ENCODE peak calls at places on chromosomes 2 and 18, in nine cellular contexts. A, L, P, K, J, V, G, Z and I are unnamed samples.

GRCh38 chr2:56287508-56287907 is 103.7 kb downstream of the CCDC85A start:
- DNase-seq in A (no peak), L (peak; percentile 7), P (no peak), K (peak; percentile 8), J (no peak), V (peak; percentile 5), G (peak; percentile 15), Z (no peak), I (no peak)

GRCh38 chr2:135164431-135164830 is 112.3 kb downstream of the RAB3GAP1 start:
- DNase-seq in A (no peak), L (peak; percentile 37), P (peak; percentile 95), K (peak; percentile 74), J (no peak), V (peak; percentile 54), G (peak; percentile 96), Z (no peak), I (no peak)

GRCh38 chr2:27756544-27757498 is 14.7 kb upstream of the MRPL33 start:
- DNase-seq in A (no peak), L (peak; percentile 91), P (no peak), K (no peak), J (no peak), V (no peak), G (no peak), Z (peak; percentile 45), I (no peak)

GRCh38 chr2:42339191-42339912 is 21.7 kb downstream of the COX7A2L start:
- DNase-seq in A (no peak), L (no peak), P (peak; percentile 10), K (no peak), J (no peak), V (no peak), G (no peak), Z (peak; percentile 29), I (peak; percentile 40)

GRCh38 chr2:52976132-52976949 is 791.3 kb upstream of the CHAC2 start:
- DNase-seq in A (no peak), L (peak; percentile 38), P (peak; percentile 20), K (peak; percentile 14), J (no peak), V (peak; percentile 19), G (peak; percentile 72), Z (peak; percentile 20), I (peak; percentile 52)

GRCh38 chr2:121071058-121071504 is 213.9 kb downstream of the TFCP2L1 start:
- DNase-seq in A (peak; percentile 70), L (peak; percentile 59), P (peak; percentile 72), K (no peak), J (no peak), V (peak; percentile 55), G (peak; percentile 75), Z (peak; percentile 73), I (peak; percentile 88)

GRCh38 chr2:235951980-235952379 is 216.2 kb downstream of the GBX2 start:
- DNase-seq in A (no peak), L (no peak), P (no peak), K (peak; percentile 29), J (no peak), V (no peak), G (peak; percentile 40), Z (no peak), I (no peak)

GRCh38 chr2:178136321-178137025 is 24.2 kb downstream of the RBM45 start:
- DNase-seq in A (no peak), L (no peak), P (no peak), K (no peak), J (no peak), V (no peak), G (no peak), Z (no peak), I (no peak)

GRCh38 chr2:187054501-187055319 is 205.7 kb upstream of the ZSWIM2 start:
- DNase-seq in A (no peak), L (no peak), P (no peak), K (no peak), J (no peak), V (no peak), G (peak; percentile 6), Z (no peak), I (no peak)

GRCh38 chr2:11778923-11779757 is 32.7 kb downstream of the LPIN1 start:
- DNase-seq in A (peak; percentile 83), L (peak; percentile 62), P (peak; percentile 80), K (no peak), J (peak; percentile 75), V (peak; percentile 70), G (peak; percentile 86), Z (peak; percentile 70), I (peak; percentile 72)

GRCh38 chr2:219081701-219082331 is 21.1 kb upstream of the IHH start:
- DNase-seq in A (peak; percentile 67), L (peak; percentile 10), P (no peak), K (no peak), J (no peak), V (no peak), G (no peak), Z (peak; percentile 30), I (peak; percentile 11)

GRCh38 chr2:230865324-230865765 is 603 bp downstream of the ITM2C start:
- DNase-seq in A (peak; percentile 69), L (no peak), P (no peak), K (no peak), J (no peak), V (peak; percentile 22), G (no peak), Z (no peak), I (no peak)

GRCh38 chr2:138324068-138324771 is 177.3 kb upstream of the SPOPL start:
- DNase-seq in A (no peak), L (no peak), P (no peak), K (no peak), J (no peak), V (no peak), G (peak; percentile 11), Z (peak; percentile 14), I (no peak)

GRCh38 chr2:221399183-221399582 is 172.9 kb downstream of the EPHA4 start:
- DNase-seq in A (no peak), L (no peak), P (no peak), K (no peak), J (no peak), V (no peak), G (no peak), Z (no peak), I (no peak)

GRCh38 chr18:43276471-43276870 is 819 bp downstream of the SYT4 start:
- DNase-seq in A (no peak), L (no peak), P (no peak), K (no peak), J (no peak), V (no peak), G (no peak), Z (no peak), I (no peak)

GRCh38 chr2:238131761-238132462 is 6.6 kb upstream of the KLHL30 start:
- DNase-seq in A (no peak), L (no peak), P (no peak), K (no peak), J (no peak), V (no peak), G (no peak), Z (no peak), I (no peak)

GRCh38 chr18:79300382-79300781 is 95.3 kb upstream of the NFATC1 start:
- DNase-seq in A (no peak), L (no peak), P (no peak), K (no peak), J (no peak), V (no peak), G (no peak), Z (no peak), I (no peak)

GRCh38 chr2:159558479-159558878 is 57.9 kb downstream of the BAZ2B start:
- DNase-seq in A (no peak), L (peak; percentile 52), P (no peak), K (no peak), J (no peak), V (no peak), G (no peak), Z (no peak), I (no peak)

GRCh38 chr2:99850076-99850710 is 292.2 kb downstream of the AFF3 start:
- DNase-seq in A (no peak), L (no peak), P (no peak), K (peak; percentile 35), J (no peak), V (no peak), G (peak; percentile 76), Z (no peak), I (no peak)

GRCh38 chr2:40218679-40219078 is 233.2 kb downstream of the SLC8A1 start:
- DNase-seq in A (peak; percentile 23), L (peak; percentile 43), P (no peak), K (no peak), J (no peak), V (no peak), G (no peak), Z (peak; percentile 55), I (no peak)

GRCh38 chr2:69546646-69547045 is 96.9 kb downstream of the AAK1 start:
- DNase-seq in A (no peak), L (no peak), P (no peak), K (no peak), J (no peak), V (no peak), G (no peak), Z (no peak), I (no peak)

DNA sequence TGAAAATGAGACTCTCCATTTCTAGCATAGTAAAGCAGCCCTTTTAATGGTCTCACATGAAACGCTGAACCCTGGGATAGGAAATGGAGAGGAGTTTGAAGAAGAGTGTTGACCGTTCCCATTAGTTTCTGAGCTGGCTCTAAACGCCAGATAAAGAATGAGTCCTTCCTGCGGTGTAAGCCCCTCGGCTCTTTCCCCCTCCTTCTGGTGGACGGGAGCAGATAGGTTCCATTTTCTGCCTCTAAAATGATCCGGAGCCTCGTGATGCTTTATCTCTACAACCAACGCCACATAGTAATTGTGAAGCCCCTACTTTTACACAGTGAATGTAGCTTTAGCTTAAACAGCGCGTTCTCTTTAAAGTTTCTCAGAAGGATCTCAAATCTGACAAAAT is 24.1 kb upstream of the ZNF516 start:
- DNase-seq in A (no peak), L (peak; percentile 19), P (peak; percentile 62), K (no peak), J (no peak), V (peak; percentile 32), G (no peak), Z (no peak), I (no peak)
- H3K4me3 ChIP-seq in A (no peak overlapping the region), L (peak overlapping the region; percentile 19), P (peak overlapping the region; percentile 74), K (peak overlapping the region; percentile 55), J (no peak overlapping the region), V (no peak overlapping the region), G (no peak overlapping the region), Z (no peak overlapping the region), I (no peak overlapping the region)

GRCh38 chr2:84846041-84846663 is 34.7 kb downstream of the TRABD2A start:
- DNase-seq in A (no peak), L (peak; percentile 48), P (peak; percentile 28), K (peak; percentile 69), J (no peak), V (peak; percentile 29), G (no peak), Z (no peak), I (no peak)
- H3K4me3 ChIP-seq in A (no peak overlapping the region), L (no peak overlapping the region), P (no peak overlapping the region), K (no peak overlapping the region), J (no peak overlapping the region), V (no peak overlapping the region), G (no peak overlapping the region), Z (no peak overlapping the region), I (no peak overlapping the region)

GRCh38 chr2:85853499-85854165 is 35.2 kb downstream of the ST3GAL5 start:
- DNase-seq in A (no peak), L (no peak), P (no peak), K (no peak), J (peak; percentile 20), V (no peak), G (no peak), Z (no peak), I (no peak)
- H3K4me3 ChIP-seq in A (no peak overlapping the region), L (no peak overlapping the region), P (peak overlapping the region; percentile 59), K (no peak overlapping the region), J (peak overlapping the region; percentile 36), V (no peak overlapping the region), G (no peak overlapping the region), Z (no peak overlapping the region), I (no peak overlapping the region)

GRCh38 chr18:11504962-11505361 is 104.4 kb upstream of the SLC35G4 start:
- DNase-seq in A (no peak), L (no peak), P (no peak), K (no peak), J (no peak), V (no peak), G (no peak), Z (no peak), I (no peak)
- H3K4me3 ChIP-seq in A (no peak overlapping the region), L (no peak overlapping the region), P (no peak overlapping the region), K (no peak overlapping the region), J (no peak overlapping the region), V (no peak overlapping the region), G (no peak overlapping the region), Z (no peak overlapping the region), I (no peak overlapping the region)